ENCODE peak calls at places on chromosome 6, in seven cellular contexts. T is stomach, L is HCT116, V is endothelial cell of umbilical vein, K is ovary, H is A549, R is Peyer's patch. B is an unnamed sample. For H3K4me1, the result is how much of the 10 kb centered on the place peaks cover.

GRCh38 chr6:158230967-158231550 is 62.9 kb downstream of the GTF2H5 start:
- DNase-seq in T (no peak), L (no peak), V (no peak), K (no peak), H (no peak), R (no peak), B (no peak)

GRCh38 chr6:73086726-73087125 is 138.6 kb downstream of the KHDC1L start:
- DNase-seq in T (no peak), L (no peak), V (no peak), K (no peak), H (no peak), R (no peak), B (no peak)

GRCh38 chr6:6005467-6006427 is 978 bp downstream of the NRN1 start:
- DNase-seq in T (no peak), L (no peak), V (peak), K (no peak), H (no peak), R (no peak), B (no peak)

GRCh38 chr6:109372070-109372585 is 10.1 kb downstream of the CD164 start:
- DNase-seq in T (no peak), L (no peak), V (no peak), K (no peak), H (no peak), R (no peak), B (no peak)

GRCh38 chr6:108247965-108248536 is 12.8 kb downstream of the SNX3 start:
- DNase-seq in T (no peak), L (no peak), V (no peak), K (no peak), H (no peak), R (no peak), B (no peak)

GRCh38 chr6:112802154-112802553 is 455.0 kb downstream of the RFPL4B start:
- DNase-seq in T (no peak), L (no peak), V (peak), K (no peak), H (no peak), R (no peak), B (no peak)

GRCh38 chr6:39335780-39336541 is 13.5 kb upstream of the KCNK16 start:
- DNase-seq in T (no peak), L (no peak), V (no peak), K (no peak), H (no peak), R (no peak), B (no peak)

GRCh38 chr6:128826606-128827005 is 56.3 kb upstream of the LAMA2 start:
- DNase-seq in T (no peak), L (no peak), V (no peak), K (no peak), H (no peak), R (no peak), B (no peak)

GRCh38 chr6:1311400-1312192 is at the start of gene FOXQ1:
- DNase-seq in T (peak), L (peak), V (peak), K (no peak), H (peak), R (no peak), B (peak)
- TF ChIP-seq POLR2A in T (no peak), L (no peak), V (no peak), K (no peak), H (peak), R (no peak), B (no peak)

DNA sequence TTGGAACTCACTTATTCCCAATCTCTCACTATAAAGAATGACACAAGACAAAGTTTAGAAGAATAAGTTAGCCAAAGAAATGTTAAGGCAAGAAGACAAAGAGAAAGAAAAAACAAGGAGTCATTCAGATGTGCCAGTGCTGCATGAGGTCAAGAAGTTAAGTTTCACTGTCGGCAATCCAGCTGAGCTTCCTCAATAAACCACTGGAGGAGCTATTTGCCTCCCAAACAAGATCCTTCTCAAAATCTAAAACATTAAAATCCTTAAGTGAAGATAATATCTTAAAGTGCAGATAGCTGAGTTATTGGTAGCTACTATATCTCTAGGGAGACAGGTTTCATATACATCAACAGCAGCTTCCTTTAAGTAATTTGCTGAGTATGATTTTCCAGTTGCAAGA is 512.3 kb downstream of the HDGFL1 start:
- DNase-seq in T (no peak), L (no peak), V (no peak), K (no peak), H (peak), R (no peak), B (no peak)
- TF ChIP-seq CTCF in T (no peak), L (no peak), V (no peak), K (no peak), H (no peak), R (no peak), B (no peak)

GRCh38 chr6:36751833-36752186 is 54.2 kb downstream of the RAB44 start:
- DNase-seq in T (no peak), L (no peak), V (no peak), K (no peak), H (no peak), R (no peak), B (no peak)

GRCh38 chr6:36753671-36754485 is 56.3 kb downstream of the RAB44 start:
- DNase-seq in T (no peak), L (no peak), V (no peak), K (no peak), H (no peak), R (no peak), B (no peak)

GRCh38 chr6:36752187-36752885 is 54.7 kb downstream of the RAB44 start:
- DNase-seq in T (peak), L (no peak), V (peak), K (no peak), H (no peak), R (no peak), B (no peak)

GRCh38 chr6:36754582-36755434 is 57.2 kb downstream of the RAB44 start:
- DNase-seq in T (no peak), L (no peak), V (no peak), K (no peak), H (no peak), R (no peak), B (no peak)

GRCh38 chr6:36752886-36753506 is 55.4 kb downstream of the RAB44 start:
- DNase-seq in T (no peak), L (no peak), V (no peak), K (no peak), H (no peak), R (peak), B (peak)
- H3K4me1 ChIP-seq in T (under half), L (under half), V (half or more), K (under half), H (under half), R (under half), B (half or more)

DNA sequence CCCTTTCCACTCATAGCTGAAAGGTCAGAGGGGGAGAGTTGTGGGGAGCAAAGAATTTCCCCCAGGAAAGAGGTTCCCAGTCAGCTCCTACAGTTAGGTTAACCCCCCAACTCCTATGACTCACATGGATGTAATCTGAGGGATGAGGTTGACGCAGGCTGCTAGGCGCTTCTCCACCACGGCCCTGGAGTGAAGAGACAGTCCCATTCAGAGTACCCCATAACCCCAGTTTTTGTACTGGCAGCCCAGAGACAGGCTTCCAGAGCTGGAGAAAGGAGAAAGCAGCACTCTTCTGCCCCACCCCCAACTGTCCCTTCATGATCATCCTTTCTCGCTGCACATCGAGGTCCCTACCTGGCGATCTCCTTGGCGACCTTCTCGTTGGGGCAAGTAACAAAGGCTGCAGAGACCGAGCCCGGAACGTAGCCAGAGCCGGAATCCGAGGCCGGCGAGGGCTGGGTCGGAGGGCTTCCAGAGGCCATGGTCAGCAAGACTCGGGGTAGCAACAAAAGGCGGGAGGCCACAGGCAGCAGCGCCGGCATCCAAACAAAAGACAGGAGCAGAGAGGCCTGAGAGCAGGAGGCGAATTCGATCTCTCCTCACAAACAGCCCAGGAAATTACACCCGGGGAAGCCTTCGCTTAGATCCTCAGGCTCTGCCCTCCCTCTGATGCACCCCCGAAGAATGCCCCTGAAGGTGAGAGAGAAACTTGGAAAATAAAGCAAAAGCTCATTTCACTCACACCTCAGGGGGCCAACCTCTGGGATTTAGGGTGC is 592 bp downstream of the CUTA start:
- DNase-seq in T (no peak), L (no peak), V (peak), K (peak), H (peak), R (no peak), B (peak)
- TF ChIP-seq POLR2A in T (no peak), L (no peak), V (peak), K (no peak), H (no peak), R (no peak), B (no peak)

DNA sequence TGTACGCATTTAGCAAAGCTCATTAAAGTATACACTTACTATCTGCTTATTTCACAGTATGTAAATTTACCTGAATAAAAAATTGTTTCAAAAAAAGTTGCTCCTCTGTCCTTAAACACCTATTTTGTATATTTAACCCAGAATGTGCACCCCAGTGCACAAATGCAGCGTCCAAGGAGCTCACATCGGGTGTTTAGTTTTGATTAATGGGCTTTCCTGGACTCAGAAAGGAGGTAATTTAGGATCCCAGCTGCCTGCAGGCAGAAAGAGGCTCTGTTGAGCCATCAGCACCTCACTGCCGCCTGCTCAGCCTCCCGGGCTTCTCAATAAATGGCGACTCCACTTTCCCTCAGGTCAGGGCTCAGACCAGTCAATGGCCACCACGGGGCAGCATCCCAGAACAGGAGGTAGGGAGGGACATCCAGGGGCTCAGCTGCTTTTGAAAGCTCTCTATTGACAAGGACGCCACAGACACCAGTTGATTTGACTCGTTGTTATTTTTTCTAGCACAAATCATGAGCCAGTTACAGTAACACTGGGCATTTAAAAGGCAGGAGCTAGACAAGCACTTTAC is 70.2 kb upstream of the TBC1D7 start:
- DNase-seq in T (no peak), L (no peak), V (no peak), K (no peak), H (no peak), R (no peak), B (no peak)
- TF ChIP-seq CTCF in T (no peak), L (no peak), V (no peak), K (no peak), H (no peak), R (no peak), B (no peak)

DNA sequence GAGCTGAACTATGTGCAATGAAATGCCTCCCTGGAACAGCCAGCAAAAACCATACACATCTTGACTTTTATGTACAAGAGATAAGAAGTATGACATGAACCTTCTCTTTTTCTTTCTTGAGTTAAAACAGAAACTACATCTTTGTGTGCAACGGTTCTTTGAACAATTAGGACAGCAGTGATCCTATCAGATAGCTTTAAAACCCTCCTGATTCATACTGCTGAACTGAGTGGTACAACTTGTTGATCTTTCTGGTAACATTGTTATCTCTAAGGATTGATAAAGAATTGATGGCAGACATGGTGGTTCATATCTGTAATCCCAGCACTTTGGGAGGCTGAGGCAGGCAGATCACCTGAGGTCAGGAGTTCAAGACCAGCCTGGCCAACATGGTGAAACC is 43.4 kb downstream of the TRAF3IP2 start:
- DNase-seq in T (no peak), L (no peak), V (no peak), K (no peak), H (no peak), R (no peak), B (no peak)
- H3K4me1 ChIP-seq in T (half or more), L (under half), V (under half), K (under half), H (under half), R (under half), B (under half)

B was measured in spleen.